ENCODE peak calls at places on chromosomes 6 and 20, in five cellular contexts. One of them, this sample, is unnamed.

GRCh38 chr20:47610247-47610944 is 108.7 kb downstream of the NCOA3 start:
- DNase-seq in neural progenitor cell: no peak
- DNase-seq in CD4-positive, alpha-beta T cell: peak
- DNase-seq in SJSA1: peak
- DNase-seq in K562: no peak
- DNase-seq in this sample: no peak

GRCh38 chr20:19449051-19449450 is 236.6 kb downstream of the SLC24A3 start:
- DNase-seq in neural progenitor cell: no peak
- DNase-seq in CD4-positive, alpha-beta T cell: no peak
- DNase-seq in SJSA1: no peak
- DNase-seq in K562: no peak
- DNase-seq in this sample: no peak

GRCh38 chr6:106046116-106046853 is 39.9 kb upstream of the PRDM1 start:
- DNase-seq in neural progenitor cell: no peak
- DNase-seq in CD4-positive, alpha-beta T cell: no peak
- DNase-seq in SJSA1: no peak
- DNase-seq in K562: peak
- DNase-seq in this sample: no peak

GRCh38 chr6:131054392-131055250 is 8.4 kb downstream of the EPB41L2 start:
- DNase-seq in neural progenitor cell: no peak
- DNase-seq in CD4-positive, alpha-beta T cell: no peak
- DNase-seq in SJSA1: no peak
- DNase-seq in K562: no peak
- DNase-seq in this sample: no peak

GRCh38 chr6:17004269-17004668 is 97.6 kb upstream of the STMND1 start:
- DNase-seq in neural progenitor cell: no peak
- DNase-seq in CD4-positive, alpha-beta T cell: no peak
- DNase-seq in SJSA1: no peak
- DNase-seq in K562: no peak
- DNase-seq in this sample: no peak

GRCh38 chr6:159084493-159085091 is 39.8 kb upstream of the TAGAP start:
- DNase-seq in neural progenitor cell: no peak
- DNase-seq in CD4-positive, alpha-beta T cell: no peak
- DNase-seq in SJSA1: peak
- DNase-seq in K562: no peak
- DNase-seq in this sample: peak

GRCh38 chr6:108690326-108691000 is 129.7 kb downstream of the FOXO3 start:
- DNase-seq in neural progenitor cell: no peak
- DNase-seq in CD4-positive, alpha-beta T cell: no peak
- DNase-seq in SJSA1: peak
- DNase-seq in K562: no peak
- DNase-seq in this sample: no peak

GRCh38 chr6:108797951-108798671 is 50.1 kb upstream of the ARMC2 start:
- DNase-seq in neural progenitor cell: no peak
- DNase-seq in CD4-positive, alpha-beta T cell: no peak
- DNase-seq in SJSA1: no peak
- DNase-seq in K562: no peak
- DNase-seq in this sample: no peak

GRCh38 chr6:34347303-34347702 is 45.2 kb downstream of the NUDT3 start:
- DNase-seq in neural progenitor cell: no peak
- DNase-seq in CD4-positive, alpha-beta T cell: no peak
- DNase-seq in SJSA1: no peak
- DNase-seq in K562: no peak
- DNase-seq in this sample: no peak

GRCh38 chr6:12637960-12638641 is 78.5 kb upstream of the PHACTR1 start:
- DNase-seq in neural progenitor cell: peak
- DNase-seq in CD4-positive, alpha-beta T cell: no peak
- DNase-seq in SJSA1: peak
- DNase-seq in K562: peak
- DNase-seq in this sample: peak

GRCh38 chr6:34445313-34445860 is 19.5 kb upstream of the RPS10 start:
- DNase-seq in neural progenitor cell: no peak
- DNase-seq in CD4-positive, alpha-beta T cell: no peak
- DNase-seq in SJSA1: no peak
- DNase-seq in K562: no peak
- DNase-seq in this sample: no peak

GRCh38 chr20:19786311-19786710 is 28.3 kb downstream of the RIN2 start:
- DNase-seq in neural progenitor cell: peak
- DNase-seq in CD4-positive, alpha-beta T cell: no peak
- DNase-seq in SJSA1: peak
- DNase-seq in K562: no peak
- DNase-seq in this sample: no peak

GRCh38 chr20:50341050-50341449 is 150.4 kb downstream of the CEBPB start:
- DNase-seq in neural progenitor cell: no peak
- DNase-seq in CD4-positive, alpha-beta T cell: no peak
- DNase-seq in SJSA1: no peak
- DNase-seq in K562: no peak
- DNase-seq in this sample: no peak

GRCh38 chr6:139133272-139133671 is 1.6 kb upstream of the HECA start:
- DNase-seq in neural progenitor cell: no peak
- DNase-seq in CD4-positive, alpha-beta T cell: no peak
- DNase-seq in SJSA1: no peak
- DNase-seq in K562: no peak
- DNase-seq in this sample: no peak

GRCh38 chr20:43904195-43904594 is 10.5 kb upstream of the TOX2 start:
- DNase-seq in neural progenitor cell: peak
- DNase-seq in CD4-positive, alpha-beta T cell: no peak
- DNase-seq in SJSA1: no peak
- DNase-seq in K562: no peak
- DNase-seq in this sample: no peak

GRCh38 chr20:58709703-58710039 is 17.1 kb downstream of the NPEPL1 start:
- DNase-seq in neural progenitor cell: no peak
- DNase-seq in CD4-positive, alpha-beta T cell: no peak
- DNase-seq in SJSA1: no peak
- DNase-seq in K562: no peak
- DNase-seq in this sample: no peak

GRCh38 chr6:31660224-31660997 is at the start of gene C6orf47:
- DNase-seq in neural progenitor cell: peak
- DNase-seq in CD4-positive, alpha-beta T cell: peak
- DNase-seq in SJSA1: peak
- DNase-seq in K562: peak
- DNase-seq in this sample: no peak

GRCh38 chr20:40683221-40683893 is 5.7 kb downstream of the MAFB start:
- DNase-seq in neural progenitor cell: peak
- DNase-seq in CD4-positive, alpha-beta T cell: no peak
- DNase-seq in SJSA1: no peak
- DNase-seq in K562: no peak
- DNase-seq in this sample: no peak

GRCh38 chr6:125812394-125813231 is 21.9 kb downstream of the NCOA7 start:
- DNase-seq in neural progenitor cell: no peak
- DNase-seq in CD4-positive, alpha-beta T cell: no peak
- DNase-seq in SJSA1: peak
- DNase-seq in K562: peak
- DNase-seq in this sample: no peak

GRCh38 chr6:104161960-104162669 is 697.6 kb downstream of the HACE1 start:
- DNase-seq in neural progenitor cell: no peak
- DNase-seq in CD4-positive, alpha-beta T cell: no peak
- DNase-seq in SJSA1: no peak
- DNase-seq in K562: no peak
- DNase-seq in this sample: peak

GRCh38 chr20:63890201-63890576 is 4.7 kb upstream of the DNAJC5 start:
- DNase-seq in neural progenitor cell: no peak
- DNase-seq in CD4-positive, alpha-beta T cell: no peak
- DNase-seq in SJSA1: no peak
- DNase-seq in K562: no peak
- DNase-seq in this sample: no peak

GRCh38 chr6:84764332-84765049 is at the start of gene TBX18:
- DNase-seq in neural progenitor cell: peak
- DNase-seq in CD4-positive, alpha-beta T cell: no peak
- DNase-seq in SJSA1: peak
- DNase-seq in K562: peak
- DNase-seq in this sample: peak

GRCh38 chr6:166087246-166087645 is 80.4 kb downstream of the TBXT start:
- DNase-seq in neural progenitor cell: no peak
- DNase-seq in CD4-positive, alpha-beta T cell: no peak
- DNase-seq in SJSA1: no peak
- DNase-seq in K562: no peak
- DNase-seq in this sample: no peak

GRCh38 chr6:166087848-166088247 is 79.8 kb downstream of the TBXT start:
- DNase-seq in neural progenitor cell: no peak
- DNase-seq in CD4-positive, alpha-beta T cell: no peak
- DNase-seq in SJSA1: no peak
- DNase-seq in K562: no peak
- DNase-seq in this sample: no peak

GRCh38 chr6:166084951-166085350 is 82.7 kb downstream of the TBXT start:
- DNase-seq in neural progenitor cell: no peak
- DNase-seq in CD4-positive, alpha-beta T cell: no peak
- DNase-seq in SJSA1: no peak
- DNase-seq in K562: no peak
- DNase-seq in this sample: no peak

GRCh38 chr6:166085498-166085897 is 82.2 kb downstream of the TBXT start:
- DNase-seq in neural progenitor cell: no peak
- DNase-seq in CD4-positive, alpha-beta T cell: no peak
- DNase-seq in SJSA1: no peak
- DNase-seq in K562: no peak
- DNase-seq in this sample: no peak
- H3K27ac ChIP-seq in neural progenitor cell: no peak
- H3K27ac ChIP-seq in CD4-positive, alpha-beta T cell: no peak
- H3K27ac ChIP-seq in SJSA1: no peak
- H3K27ac ChIP-seq in K562: no peak
- H3K27ac ChIP-seq in this sample: no peak

GRCh38 chr6:140245641-140246040 is 871.2 kb upstream of the CITED2 start:
- DNase-seq in neural progenitor cell: no peak
- DNase-seq in CD4-positive, alpha-beta T cell: no peak
- DNase-seq in SJSA1: no peak
- DNase-seq in K562: no peak
- DNase-seq in this sample: no peak
- H3K27ac ChIP-seq in neural progenitor cell: peak
- H3K27ac ChIP-seq in CD4-positive, alpha-beta T cell: no peak
- H3K27ac ChIP-seq in SJSA1: no peak
- H3K27ac ChIP-seq in K562: no peak
- H3K27ac ChIP-seq in this sample: no peak

GRCh38 chr6:112191509-112191908 is 62.9 kb downstream of the LAMA4 start:
- DNase-seq in neural progenitor cell: no peak
- DNase-seq in CD4-positive, alpha-beta T cell: no peak
- DNase-seq in SJSA1: no peak
- DNase-seq in K562: no peak
- DNase-seq in this sample: no peak
- H3K27ac ChIP-seq in neural progenitor cell: no peak
- H3K27ac ChIP-seq in CD4-positive, alpha-beta T cell: no peak
- H3K27ac ChIP-seq in SJSA1: no peak
- H3K27ac ChIP-seq in K562: no peak
- H3K27ac ChIP-seq in this sample: no peak

GRCh38 chr6:52663935-52664184 is 7.1 kb upstream of the TMEM14A start:
- DNase-seq in neural progenitor cell: no peak
- DNase-seq in CD4-positive, alpha-beta T cell: no peak
- DNase-seq in SJSA1: no peak
- DNase-seq in K562: no peak
- DNase-seq in this sample: no peak

GRCh38 chr6:52664185-52664990 is 6.5 kb upstream of the TMEM14A start:
- DNase-seq in neural progenitor cell: peak
- DNase-seq in CD4-positive, alpha-beta T cell: peak
- DNase-seq in SJSA1: peak
- DNase-seq in K562: peak
- DNase-seq in this sample: peak

GRCh38 chr6:52661551-52661950 is 9.4 kb upstream of the TMEM14A start:
- DNase-seq in neural progenitor cell: no peak
- DNase-seq in CD4-positive, alpha-beta T cell: no peak
- DNase-seq in SJSA1: no peak
- DNase-seq in K562: no peak
- DNase-seq in this sample: no peak

GRCh38 chr6:52663120-52663934 is 7.6 kb upstream of the TMEM14A start:
- DNase-seq in neural progenitor cell: peak
- DNase-seq in CD4-positive, alpha-beta T cell: peak
- DNase-seq in SJSA1: peak
- DNase-seq in K562: peak
- DNase-seq in this sample: no peak

DNA sequence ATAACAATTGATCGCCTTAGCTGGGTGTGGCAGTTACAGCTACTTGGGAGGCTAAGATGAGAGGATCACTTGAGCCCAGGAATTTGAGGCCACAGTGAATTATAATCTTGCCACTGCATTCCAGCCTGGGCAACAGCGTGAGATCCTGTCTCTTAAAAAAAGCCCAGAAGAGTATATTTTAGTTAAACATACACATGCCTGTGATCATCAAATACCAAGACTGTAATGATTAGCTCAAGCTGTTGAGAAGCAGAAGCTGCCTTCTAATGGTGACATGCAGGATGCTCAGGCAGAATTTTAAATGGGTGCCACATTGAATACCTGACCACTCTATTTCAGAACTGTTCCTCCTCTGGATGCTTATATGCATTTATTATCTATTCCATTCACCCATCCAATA is 8.9 kb upstream of the TMEM14A start:
- DNase-seq in neural progenitor cell: no peak
- DNase-seq in CD4-positive, alpha-beta T cell: no peak
- DNase-seq in SJSA1: no peak
- DNase-seq in K562: no peak
- DNase-seq in this sample: no peak
- H3K27ac ChIP-seq in neural progenitor cell: no peak
- H3K27ac ChIP-seq in CD4-positive, alpha-beta T cell: no peak
- H3K27ac ChIP-seq in SJSA1: no peak
- H3K27ac ChIP-seq in K562: no peak
- H3K27ac ChIP-seq in this sample: no peak

GRCh38 chr6:1223312-1223603 is 88.6 kb upstream of the FOXQ1 start:
- DNase-seq in neural progenitor cell: no peak
- DNase-seq in CD4-positive, alpha-beta T cell: no peak
- DNase-seq in SJSA1: no peak
- DNase-seq in K562: no peak
- DNase-seq in this sample: no peak
- H3K27ac ChIP-seq in neural progenitor cell: no peak
- H3K27ac ChIP-seq in CD4-positive, alpha-beta T cell: no peak
- H3K27ac ChIP-seq in SJSA1: no peak
- H3K27ac ChIP-seq in K562: no peak
- H3K27ac ChIP-seq in this sample: no peak

GRCh38 chr20:1851396-1851795 is 43.8 kb upstream of the SIRPA start:
- DNase-seq in neural progenitor cell: no peak
- DNase-seq in CD4-positive, alpha-beta T cell: no peak
- DNase-seq in SJSA1: no peak
- DNase-seq in K562: no peak
- DNase-seq in this sample: no peak
- H3K27ac ChIP-seq in neural progenitor cell: no peak
- H3K27ac ChIP-seq in CD4-positive, alpha-beta T cell: no peak
- H3K27ac ChIP-seq in SJSA1: no peak
- H3K27ac ChIP-seq in K562: no peak
- H3K27ac ChIP-seq in this sample: peak

DNA sequence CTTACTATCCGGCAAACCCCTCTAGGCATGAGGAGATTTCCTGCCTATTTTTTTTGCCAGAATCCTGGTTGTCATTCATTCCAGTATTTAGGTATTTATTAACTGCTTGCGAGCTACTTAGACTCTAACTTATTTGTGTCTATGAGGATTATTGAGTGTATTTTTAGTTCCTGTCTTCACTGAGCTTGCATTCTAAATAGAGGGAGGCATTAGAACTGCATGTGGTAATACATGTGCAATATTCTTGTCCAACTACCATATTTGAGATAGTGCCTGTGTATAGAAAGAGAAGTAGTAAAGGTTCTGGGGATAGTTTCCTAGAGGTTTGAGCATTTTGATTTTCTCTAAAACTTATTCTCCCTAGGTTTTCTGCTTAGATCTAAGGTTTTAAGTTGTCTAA is 308.9 kb downstream of the EYA4 start:
- DNase-seq in neural progenitor cell: no peak
- DNase-seq in CD4-positive, alpha-beta T cell: no peak
- DNase-seq in SJSA1: no peak
- DNase-seq in K562: no peak
- DNase-seq in this sample: no peak
- H3K27ac ChIP-seq in neural progenitor cell: peak
- H3K27ac ChIP-seq in CD4-positive, alpha-beta T cell: no peak
- H3K27ac ChIP-seq in SJSA1: no peak
- H3K27ac ChIP-seq in K562: no peak
- H3K27ac ChIP-seq in this sample: no peak